ENCODE peak calls at places on chromosomes 16 and 17, in five cellular contexts. L, J, A, I and U are unnamed samples.
A peak's percentile ranks its signal among the peaks of the same experiment; 100 is the strongest.

GRCh38 chr17:7336240-7337175 is at the start of gene ACAP1:
- DNase-seq in L (peak; percentile 77), A (no peak), I (no peak), J (no peak), U (no peak)

GRCh38 chr16:80806957-80807356 is 2.6 kb upstream of the CDYL2 start:
- DNase-seq in A (no peak), I (peak; percentile 69), L (no peak), J (peak; percentile 82), U (no peak)

GRCh38 chr17:74790206-74791066 is 14.3 kb upstream of the NAT9 start:
- DNase-seq in A (no peak), I (no peak), J (no peak), L (no peak), U (no peak)

GRCh38 chr17:28703552-28704218 is 8.0 kb downstream of the PROCA1 start:
- DNase-seq in J (no peak), L (no peak), A (no peak), I (no peak), U (no peak)

GRCh38 chr16:80023865-80024264 is 423.3 kb upstream of the MAF start:
- DNase-seq in I (peak; percentile 3), J (no peak), L (no peak), A (no peak), U (no peak)

GRCh38 chr17:42428141-42428944 is 5.3 kb upstream of the CAVIN1 start:
- DNase-seq in I (peak; percentile 99), A (no peak), L (no peak), J (no peak), U (peak; percentile 90)

GRCh38 chr17:48024149-48025039 is 13.2 kb downstream of the COPZ2 start:
- DNase-seq in L (peak; percentile 90), I (no peak), J (peak; percentile 94), A (peak; percentile 39), U (no peak)

GRCh38 chr16:56669005-56669839 is at the start of gene MT1H:
- DNase-seq in L (no peak), A (no peak), I (no peak), J (no peak), U (no peak)

GRCh38 chr17:13619462-13619861 is 17.7 kb upstream of the HS3ST3A1 start:
- DNase-seq in J (no peak), A (no peak), I (no peak), L (no peak), U (no peak)

GRCh38 chr17:39868554-39868942 is 546 bp downstream of the ZPBP2 start:
- DNase-seq in L (no peak), A (no peak), J (no peak), I (no peak), U (no peak)

GRCh38 chr17:60971515-60972369 is 294.1 kb downstream of the BCAS3 start:
- DNase-seq in I (peak; percentile 80), A (peak; percentile 18), L (no peak), J (peak; percentile 76), U (peak; percentile 41)

GRCh38 chr17:39099686-39100293 is 51.6 kb downstream of the PLXDC1 start:
- DNase-seq in I (peak; percentile 62), A (peak; percentile 80), L (no peak), J (no peak), U (peak; percentile 70)

GRCh38 chr16:50862818-50863672 is 121.2 kb downstream of the CYLD start:
- DNase-seq in I (no peak), A (no peak), L (no peak), J (no peak), U (no peak)

GRCh38 chr16:57380671-57381462 is 8.6 kb downstream of the CX3CL1 start:
- DNase-seq in A (no peak), J (peak; percentile 52), I (peak; percentile 11), L (no peak), U (no peak)

GRCh38 chr17:30187528-30187927 is 48.0 kb downstream of the SLC6A4 start:
- DNase-seq in J (no peak), I (no peak), L (no peak), A (no peak), U (no peak)

GRCh38 chr16:89174055-89174827 is 2.7 kb downstream of the CDH15 start:
- DNase-seq in L (no peak), I (no peak), J (no peak), A (no peak), U (no peak)

GRCh38 chr17:77489898-77490265 is 349.1 kb downstream of the SEC14L1 start:
- DNase-seq in I (no peak), A (peak; percentile 82), J (no peak), L (peak; percentile 68), U (no peak)

GRCh38 chr16:88651276-88651988 is 579 bp upstream of the CYBA start:
- DNase-seq in A (peak; percentile 27), J (no peak), I (no peak), L (peak; percentile 69), U (no peak)

GRCh38 chr17:82399030-82399429 is 19.1 kb upstream of the HEXD start:
- DNase-seq in A (peak; percentile 53), L (no peak), J (no peak), I (peak; percentile 50), U (peak; percentile 56)

GRCh38 chr17:17204041-17204591 is 2.0 kb downstream of the PLD6 start:
- DNase-seq in A (no peak), I (no peak), L (no peak), J (no peak), U (no peak)

GRCh38 chr17:7837375-7838290 is 3.6 kb downstream of the KDM6B start:
- DNase-seq in L (no peak), J (no peak), I (no peak), A (no peak), U (no peak)

GRCh38 chr16:50408001-50408400 is 39.2 kb upstream of the BRD7 start:
- DNase-seq in A (no peak), I (no peak), L (no peak), J (no peak), U (no peak)

GRCh38 chr16:70523013-70523620 is at the start of gene COG4:
- DNase-seq in L (peak; percentile 92), A (peak; percentile 85), J (peak; percentile 65), I (peak; percentile 79), U (peak; percentile 53)

GRCh38 chr17:3961564-3962047 is 2.6 kb downstream of the ATP2A3 start:
- DNase-seq in L (no peak), A (no peak), J (no peak), I (no peak), U (no peak)

GRCh38 chr16:85209526-85210121 is 97.4 kb upstream of the CIBAR2 start:
- DNase-seq in L (no peak), I (no peak), A (no peak), J (no peak), U (no peak)
- TF ChIP-seq CTCF in L (no peak), I (peak; percentile 7), A (peak; percentile 10), J (no peak), U (peak; percentile 27)

DNA sequence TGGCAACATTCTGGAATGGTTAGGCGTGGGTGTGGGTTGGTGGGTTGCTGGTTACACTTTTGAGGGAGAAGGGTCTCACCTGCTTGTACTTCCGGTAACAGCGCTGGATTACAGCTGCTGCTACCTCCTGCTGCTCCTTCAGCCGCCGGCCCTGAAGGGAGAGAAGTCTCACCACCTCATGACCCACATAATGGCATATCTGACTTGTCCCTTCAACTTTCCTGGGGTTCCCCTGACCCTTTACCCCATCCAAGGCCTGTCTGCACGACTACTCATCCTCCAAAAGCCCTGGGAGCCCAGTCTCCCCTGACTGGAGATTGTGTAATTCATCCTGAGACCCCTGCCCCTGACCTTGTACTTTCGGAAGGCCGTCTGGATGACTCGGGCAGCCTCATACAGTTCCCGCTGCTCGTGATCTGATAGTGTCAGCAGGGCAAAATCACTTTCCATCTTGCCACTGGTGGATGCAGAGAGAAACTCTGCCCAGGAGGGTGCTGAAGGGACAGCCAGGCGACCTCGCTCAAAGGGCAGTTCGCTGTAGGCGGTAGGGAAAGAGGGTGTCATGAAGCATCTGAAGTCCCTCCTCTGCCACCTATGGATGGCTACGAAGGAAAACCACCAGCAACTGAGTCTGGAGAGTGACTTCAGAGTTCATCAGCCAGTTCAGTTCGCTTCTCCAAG is 2.1 kb upstream of the SPAG7 start:
- DNase-seq in I (peak; percentile 55), A (no peak), L (no peak), J (no peak), U (no peak)
- H3K4me3 ChIP-seq in I (peak overlapping the region; percentile 39), A (no peak overlapping the region), L (peak overlapping the region; percentile 71), J (no peak overlapping the region), U (peak overlapping the region; percentile 76)

DNA sequence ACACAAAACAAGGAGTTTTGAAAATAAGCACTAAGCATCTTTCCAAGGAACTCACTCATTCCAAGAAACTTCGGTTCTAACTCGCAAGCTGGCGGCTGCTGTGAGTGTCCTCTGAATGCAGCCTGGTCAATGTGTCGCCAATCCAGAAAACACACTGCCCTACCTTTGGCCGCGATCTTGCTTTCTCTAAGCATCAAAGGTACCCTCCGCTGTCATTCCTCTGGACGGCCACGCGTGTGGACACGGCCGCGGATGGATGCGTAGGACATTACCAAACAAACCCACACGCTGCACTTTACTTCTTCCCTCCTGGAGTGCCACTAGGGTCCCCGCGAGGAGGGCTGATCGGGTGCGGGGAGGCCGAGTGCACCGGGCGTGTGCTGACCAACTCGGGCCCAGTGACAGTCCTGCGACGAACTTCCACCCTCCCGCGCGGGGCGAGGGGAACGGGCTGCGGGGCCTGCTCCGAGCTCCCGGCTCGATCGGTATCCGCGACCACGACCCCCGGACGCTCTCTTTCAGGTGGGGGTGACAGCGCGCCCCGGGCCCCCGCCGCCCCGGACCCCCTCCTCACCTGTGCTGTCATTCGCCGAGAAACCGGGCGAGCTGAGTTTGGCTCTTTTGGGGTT is 1.1 kb downstream of the CREBBP start:
- DNase-seq in J (peak; percentile 10), I (no peak), A (no peak), L (peak; percentile 77), U (no peak)
- TF ChIP-seq CTCF in J (no peak), I (no peak), A (no peak), L (no peak), U (no peak)

GRCh38 chr16:11107781-11108465 is 148.1 kb downstream of the SOCS1 start:
- DNase-seq in J (no peak), L (no peak), A (no peak), I (peak; percentile 90), U (no peak)

GRCh38 chr16:11106726-11107125 is 149.3 kb downstream of the SOCS1 start:
- DNase-seq in A (no peak), L (no peak), J (no peak), I (no peak), U (no peak)

GRCh38 chr16:11104168-11105037 is 151.6 kb downstream of the SOCS1 start:
- DNase-seq in J (no peak), L (no peak), A (no peak), I (no peak), U (no peak)

GRCh38 chr16:11102523-11102898 is 153.5 kb downstream of the SOCS1 start:
- DNase-seq in L (no peak), I (no peak), A (no peak), J (no peak), U (no peak)

DNA sequence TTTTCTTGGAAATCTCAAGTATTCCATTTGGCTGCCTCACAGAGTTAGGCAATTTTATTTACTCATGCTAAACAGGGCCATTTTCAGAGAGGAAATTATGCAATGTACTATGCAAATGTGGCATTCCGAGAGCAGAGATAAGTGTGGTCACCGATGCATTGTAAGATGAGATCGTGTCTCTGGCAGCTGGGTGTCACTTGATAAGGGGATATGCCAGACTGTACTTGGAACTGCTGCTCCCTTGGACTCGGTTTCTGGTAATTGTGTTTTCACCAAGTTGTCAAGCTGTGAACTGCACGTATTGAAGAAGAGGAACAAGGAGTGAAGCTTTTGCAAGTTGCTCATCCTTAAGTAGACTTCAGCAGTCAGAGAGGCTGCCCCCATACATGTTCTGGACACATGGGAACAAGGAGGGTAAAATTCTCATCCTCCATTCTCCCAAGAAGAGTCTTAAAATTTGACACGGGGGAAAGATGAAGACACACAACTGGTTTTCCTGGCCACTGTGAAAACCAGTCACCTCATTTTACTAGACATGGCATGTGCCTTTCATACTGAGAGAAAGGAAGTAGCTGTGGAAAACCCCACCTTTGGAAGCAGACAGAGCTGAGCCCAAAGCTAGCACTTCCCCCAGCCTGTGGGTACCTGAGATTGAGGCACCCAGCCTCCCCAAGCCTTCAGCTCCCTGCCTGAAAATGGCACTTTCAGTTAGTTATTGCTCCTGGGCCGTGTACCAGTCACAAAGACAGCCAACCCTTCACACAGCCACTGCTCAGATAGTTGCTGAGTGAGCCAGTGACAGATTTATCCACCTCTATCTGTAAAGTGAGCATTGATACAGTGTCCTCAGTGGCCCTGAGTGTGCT is 150.7 kb downstream of the SOCS1 start:
- DNase-seq in L (no peak), A (peak; percentile 55), I (peak; percentile 98), J (peak; percentile 22), U (peak; percentile 88)
- H3K4me3 ChIP-seq in L (no peak overlapping the region), A (no peak overlapping the region), I (no peak overlapping the region), J (no peak overlapping the region), U (no peak overlapping the region)